ENCODE peak calls at places on chromosomes 3 and 15, in ten cellular contexts. One of them, this sample, is unnamed.

GRCh38 chr15:35256555-35256954 is 171.5 kb upstream of the NANOGP8 start:
- DNase-seq in GM12865: no peak
- DNase-seq in AG09319: no peak
- DNase-seq in omental fat pad: no peak
- DNase-seq in A549: no peak
- DNase-seq in kidney epithelial cell: no peak
- DNase-seq in neural progenitor cell: no peak
- DNase-seq in neural crest cell: no peak
- DNase-seq in tibial nerve: no peak
- DNase-seq in mesothelial cell of epicardium: no peak
- DNase-seq in this sample: no peak

GRCh38 chr3:184003187-184003967 is 14.3 kb downstream of the ABCC5 start:
- DNase-seq in neural crest cell: no peak
- DNase-seq in omental fat pad: no peak
- DNase-seq in AG09319: no peak
- DNase-seq in kidney epithelial cell: peak; percentile 49
- DNase-seq in mesothelial cell of epicardium: no peak
- DNase-seq in GM12865: no peak
- DNase-seq in A549: no peak
- DNase-seq in neural progenitor cell: no peak
- DNase-seq in tibial nerve: no peak
- DNase-seq in this sample: peak; percentile 86

GRCh38 chr15:80208758-80209734 is 43.0 kb downstream of the CTXND1 start:
- DNase-seq in mesothelial cell of epicardium: no peak
- DNase-seq in AG09319: no peak
- DNase-seq in GM12865: no peak
- DNase-seq in A549: no peak
- DNase-seq in tibial nerve: no peak
- DNase-seq in kidney epithelial cell: no peak
- DNase-seq in omental fat pad: no peak
- DNase-seq in neural progenitor cell: peak; percentile 13
- DNase-seq in neural crest cell: no peak
- DNase-seq in this sample: no peak

GRCh38 chr3:27216955-27217552 is 152.1 kb downstream of the NEK10 start:
- DNase-seq in GM12865: no peak
- DNase-seq in neural progenitor cell: no peak
- DNase-seq in A549: no peak
- DNase-seq in mesothelial cell of epicardium: no peak
- DNase-seq in omental fat pad: no peak
- DNase-seq in neural crest cell: no peak
- DNase-seq in tibial nerve: no peak
- DNase-seq in kidney epithelial cell: peak; percentile 10
- DNase-seq in AG09319: peak; percentile 3
- DNase-seq in this sample: no peak

GRCh38 chr3:128426128-128426921 is 40.4 kb downstream of the DNAJB8 start:
- DNase-seq in A549: peak; percentile 61
- DNase-seq in tibial nerve: peak; percentile 10
- DNase-seq in neural progenitor cell: peak; percentile 85
- DNase-seq in GM12865: peak; percentile 48
- DNase-seq in neural crest cell: peak; percentile 72
- DNase-seq in omental fat pad: no peak
- DNase-seq in kidney epithelial cell: no peak
- DNase-seq in AG09319: no peak
- DNase-seq in mesothelial cell of epicardium: no peak
- DNase-seq in this sample: no peak

GRCh38 chr3:129942296-129942695 is 32.2 kb upstream of the TRH start:
- DNase-seq in tibial nerve: peak; percentile 74
- DNase-seq in GM12865: peak; percentile 65
- DNase-seq in kidney epithelial cell: no peak
- DNase-seq in omental fat pad: peak; percentile 32
- DNase-seq in mesothelial cell of epicardium: no peak
- DNase-seq in A549: peak; percentile 60
- DNase-seq in neural crest cell: peak; percentile 82
- DNase-seq in neural progenitor cell: peak; percentile 89
- DNase-seq in AG09319: peak; percentile 11
- DNase-seq in this sample: no peak

GRCh38 chr15:63894662-63894949 is 60.9 kb upstream of the HERC1 start:
- DNase-seq in AG09319: no peak
- DNase-seq in A549: no peak
- DNase-seq in GM12865: no peak
- DNase-seq in omental fat pad: no peak
- DNase-seq in neural progenitor cell: no peak
- DNase-seq in kidney epithelial cell: no peak
- DNase-seq in neural crest cell: no peak
- DNase-seq in tibial nerve: no peak
- DNase-seq in mesothelial cell of epicardium: no peak
- DNase-seq in this sample: no peak

GRCh38 chr15:29687939-29688884 is 134.1 kb downstream of the TJP1 start:
- DNase-seq in mesothelial cell of epicardium: no peak
- DNase-seq in A549: no peak
- DNase-seq in neural crest cell: no peak
- DNase-seq in omental fat pad: no peak
- DNase-seq in AG09319: no peak
- DNase-seq in kidney epithelial cell: no peak
- DNase-seq in GM12865: no peak
- DNase-seq in tibial nerve: no peak
- DNase-seq in neural progenitor cell: no peak
- DNase-seq in this sample: no peak

GRCh38 chr15:73368301-73369072 is at the start of gene HCN4:
- DNase-seq in neural crest cell: peak; percentile 42
- DNase-seq in neural progenitor cell: peak; percentile 86
- DNase-seq in A549: peak; percentile 66
- DNase-seq in GM12865: no peak
- DNase-seq in omental fat pad: no peak
- DNase-seq in mesothelial cell of epicardium: no peak
- DNase-seq in AG09319: no peak
- DNase-seq in kidney epithelial cell: no peak
- DNase-seq in tibial nerve: no peak
- DNase-seq in this sample: no peak

GRCh38 chr3:86547697-86548096 is 443.3 kb downstream of the VGLL3 start:
- DNase-seq in neural progenitor cell: peak; percentile 15
- DNase-seq in A549: no peak
- DNase-seq in kidney epithelial cell: no peak
- DNase-seq in omental fat pad: no peak
- DNase-seq in mesothelial cell of epicardium: no peak
- DNase-seq in tibial nerve: no peak
- DNase-seq in neural crest cell: no peak
- DNase-seq in GM12865: no peak
- DNase-seq in AG09319: no peak
- DNase-seq in this sample: no peak

GRCh38 chr15:74896316-74896715 is 6.5 kb downstream of the MPI start:
- DNase-seq in tibial nerve: no peak
- DNase-seq in mesothelial cell of epicardium: no peak
- DNase-seq in A549: no peak
- DNase-seq in neural progenitor cell: no peak
- DNase-seq in omental fat pad: no peak
- DNase-seq in kidney epithelial cell: no peak
- DNase-seq in neural crest cell: no peak
- DNase-seq in AG09319: no peak
- DNase-seq in GM12865: no peak
- DNase-seq in this sample: no peak

GRCh38 chr3:31832576-31832975 is 148.5 kb downstream of the OSBPL10 start:
- DNase-seq in neural crest cell: no peak
- DNase-seq in tibial nerve: no peak
- DNase-seq in omental fat pad: no peak
- DNase-seq in mesothelial cell of epicardium: no peak
- DNase-seq in neural progenitor cell: no peak
- DNase-seq in GM12865: no peak
- DNase-seq in AG09319: no peak
- DNase-seq in A549: no peak
- DNase-seq in kidney epithelial cell: no peak
- DNase-seq in this sample: no peak

GRCh38 chr3:72597756-72598195 is 250.5 kb downstream of the SHQ1 start:
- DNase-seq in kidney epithelial cell: no peak
- DNase-seq in AG09319: no peak
- DNase-seq in tibial nerve: no peak
- DNase-seq in omental fat pad: no peak
- DNase-seq in neural crest cell: no peak
- DNase-seq in mesothelial cell of epicardium: no peak
- DNase-seq in A549: no peak
- DNase-seq in neural progenitor cell: peak; percentile 56
- DNase-seq in GM12865: no peak
- DNase-seq in this sample: no peak

GRCh38 chr15:91469627-91470567 is 369.8 kb downstream of the SV2B start:
- DNase-seq in neural crest cell: no peak
- DNase-seq in kidney epithelial cell: no peak
- DNase-seq in omental fat pad: no peak
- DNase-seq in mesothelial cell of epicardium: no peak
- DNase-seq in A549: no peak
- DNase-seq in tibial nerve: no peak
- DNase-seq in neural progenitor cell: no peak
- DNase-seq in AG09319: no peak
- DNase-seq in GM12865: no peak
- DNase-seq in this sample: no peak

GRCh38 chr3:149967067-149967685 is 3.5 kb downstream of the PFN2 start:
- DNase-seq in AG09319: no peak
- DNase-seq in neural crest cell: no peak
- DNase-seq in omental fat pad: no peak
- DNase-seq in mesothelial cell of epicardium: no peak
- DNase-seq in GM12865: peak; percentile 60
- DNase-seq in neural progenitor cell: peak; percentile 28
- DNase-seq in A549: peak; percentile 25
- DNase-seq in tibial nerve: no peak
- DNase-seq in kidney epithelial cell: no peak
- DNase-seq in this sample: no peak

GRCh38 chr3:149969945-149970715 is 565 bp downstream of the PFN2 start:
- DNase-seq in mesothelial cell of epicardium: peak; percentile 87
- DNase-seq in tibial nerve: peak; percentile 63
- DNase-seq in A549: peak; percentile 29
- DNase-seq in neural crest cell: peak; percentile 77
- DNase-seq in GM12865: peak; percentile 93
- DNase-seq in omental fat pad: peak; percentile 51
- DNase-seq in kidney epithelial cell: no peak
- DNase-seq in neural progenitor cell: peak; percentile 90
- DNase-seq in AG09319: peak; percentile 66
- DNase-seq in this sample: no peak

GRCh38 chr3:149970716-149971402 is at the start of gene PFN2:
- DNase-seq in tibial nerve: peak; percentile 28
- DNase-seq in mesothelial cell of epicardium: peak; percentile 71
- DNase-seq in neural progenitor cell: peak; percentile 92
- DNase-seq in omental fat pad: no peak
- DNase-seq in neural crest cell: peak; percentile 80
- DNase-seq in kidney epithelial cell: no peak
- DNase-seq in A549: peak; percentile 40
- DNase-seq in AG09319: peak; percentile 75
- DNase-seq in GM12865: peak; percentile 89
- DNase-seq in this sample: no peak

GRCh38 chr3:149968216-149968615 is 2.5 kb downstream of the PFN2 start:
- DNase-seq in kidney epithelial cell: no peak
- DNase-seq in GM12865: no peak
- DNase-seq in mesothelial cell of epicardium: no peak
- DNase-seq in AG09319: no peak
- DNase-seq in A549: no peak
- DNase-seq in neural progenitor cell: peak; percentile 53
- DNase-seq in omental fat pad: no peak
- DNase-seq in neural crest cell: no peak
- DNase-seq in tibial nerve: no peak
- DNase-seq in this sample: no peak

GRCh38 chr3:149969110-149969944 is 1.4 kb downstream of the PFN2 start:
- DNase-seq in tibial nerve: peak; percentile 57
- DNase-seq in omental fat pad: no peak
- DNase-seq in GM12865: no peak
- DNase-seq in neural crest cell: peak; percentile 46
- DNase-seq in kidney epithelial cell: no peak
- DNase-seq in neural progenitor cell: peak; percentile 86
- DNase-seq in A549: peak; percentile 42
- DNase-seq in mesothelial cell of epicardium: no peak
- DNase-seq in AG09319: peak; percentile 63
- DNase-seq in this sample: peak; percentile 40
- TF ChIP-seq CTCF in tibial nerve: peak; percentile 6
- TF ChIP-seq CTCF in omental fat pad: no peak
- TF ChIP-seq CTCF in GM12865: no peak
- TF ChIP-seq CTCF in neural crest cell: no peak
- TF ChIP-seq CTCF in kidney epithelial cell: peak; percentile 18
- TF ChIP-seq CTCF in neural progenitor cell: peak; percentile 37
- TF ChIP-seq CTCF in A549: no peak
- TF ChIP-seq CTCF in mesothelial cell of epicardium: no peak
- TF ChIP-seq CTCF in AG09319: peak; percentile 13
- TF ChIP-seq CTCF in this sample: peak; percentile 31

DNA sequence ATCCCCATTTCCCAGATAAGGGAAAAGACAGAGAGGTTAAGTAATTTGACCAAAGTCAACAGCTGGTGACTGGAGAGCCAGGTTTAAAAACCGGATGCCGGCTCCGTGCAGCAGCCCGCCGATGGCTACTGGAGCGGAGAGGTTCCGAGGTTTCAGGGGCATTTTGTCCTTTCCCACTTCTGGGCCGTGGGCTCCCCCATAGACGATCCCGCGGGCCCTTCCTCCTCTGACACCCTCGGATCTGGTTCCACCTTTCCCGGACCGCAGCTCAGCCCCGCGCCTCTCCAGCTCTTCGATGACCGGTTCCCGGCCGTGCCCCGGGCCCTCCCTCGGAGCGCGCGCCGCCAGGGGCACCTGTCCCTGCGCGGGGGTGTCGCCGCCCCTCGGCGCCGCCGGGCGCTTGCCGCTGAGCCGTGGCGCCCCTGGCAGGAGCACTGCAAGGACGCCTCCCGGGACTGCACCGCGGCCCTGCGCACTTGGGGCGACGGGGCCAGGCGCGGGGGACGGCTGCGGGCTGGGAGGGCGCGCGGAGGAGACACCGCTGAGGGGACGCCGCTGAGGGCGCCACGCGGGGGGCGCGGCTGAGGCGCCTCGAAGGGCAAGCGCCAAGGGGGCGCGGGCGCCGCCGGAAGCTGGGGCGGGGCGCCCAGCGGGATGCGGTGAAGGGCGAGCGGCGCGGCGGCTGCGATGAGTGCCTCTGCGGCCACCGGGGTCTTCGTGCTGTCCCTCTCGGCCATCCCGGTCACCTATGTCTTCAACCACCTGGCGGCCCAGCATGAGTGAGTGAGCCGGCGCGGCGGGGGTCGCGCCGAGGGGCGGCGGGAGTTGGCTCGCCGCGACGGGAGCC is at the start of gene TM6SF1:
- DNase-seq in neural crest cell: peak; percentile 16
- DNase-seq in A549: no peak
- DNase-seq in omental fat pad: no peak
- DNase-seq in mesothelial cell of epicardium: no peak
- DNase-seq in neural progenitor cell: peak; percentile 46
- DNase-seq in AG09319: no peak
- DNase-seq in tibial nerve: no peak
- DNase-seq in kidney epithelial cell: no peak
- DNase-seq in GM12865: peak; percentile 44
- DNase-seq in this sample: no peak
- TF ChIP-seq CTCF in neural crest cell: no peak
- TF ChIP-seq CTCF in A549: no peak
- TF ChIP-seq CTCF in omental fat pad: no peak
- TF ChIP-seq CTCF in mesothelial cell of epicardium: no peak
- TF ChIP-seq CTCF in neural progenitor cell: no peak
- TF ChIP-seq CTCF in AG09319: no peak
- TF ChIP-seq CTCF in tibial nerve: no peak
- TF ChIP-seq CTCF in kidney epithelial cell: no peak
- TF ChIP-seq CTCF in GM12865: peak; percentile 11
- TF ChIP-seq CTCF in this sample: no peak

GRCh38 chr3:190443257-190443656 is 6.4 kb downstream of the TMEM207 start:
- DNase-seq in A549: peak; percentile 6
- DNase-seq in neural progenitor cell: peak; percentile 10
- DNase-seq in omental fat pad: no peak
- DNase-seq in kidney epithelial cell: no peak
- DNase-seq in GM12865: no peak
- DNase-seq in neural crest cell: no peak
- DNase-seq in tibial nerve: no peak
- DNase-seq in AG09319: no peak
- DNase-seq in mesothelial cell of epicardium: no peak
- DNase-seq in this sample: no peak
- TF ChIP-seq CTCF in A549: peak; percentile 59
- TF ChIP-seq CTCF in neural progenitor cell: peak; percentile 54
- TF ChIP-seq CTCF in omental fat pad: no peak
- TF ChIP-seq CTCF in kidney epithelial cell: peak; percentile 53
- TF ChIP-seq CTCF in GM12865: no peak
- TF ChIP-seq CTCF in neural crest cell: peak; percentile 50
- TF ChIP-seq CTCF in tibial nerve: no peak
- TF ChIP-seq CTCF in AG09319: peak; percentile 19
- TF ChIP-seq CTCF in mesothelial cell of epicardium: no peak
- TF ChIP-seq CTCF in this sample: peak; percentile 62

GRCh38 chr15:27672537-27672936 is 426.6 kb downstream of the OCA2 start:
- DNase-seq in AG09319: no peak
- DNase-seq in A549: no peak
- DNase-seq in tibial nerve: no peak
- DNase-seq in GM12865: no peak
- DNase-seq in kidney epithelial cell: no peak
- DNase-seq in mesothelial cell of epicardium: no peak
- DNase-seq in neural crest cell: no peak
- DNase-seq in omental fat pad: no peak
- DNase-seq in neural progenitor cell: no peak
- DNase-seq in this sample: no peak
- TF ChIP-seq CTCF in AG09319: no peak
- TF ChIP-seq CTCF in A549: no peak
- TF ChIP-seq CTCF in tibial nerve: no peak
- TF ChIP-seq CTCF in GM12865: no peak
- TF ChIP-seq CTCF in kidney epithelial cell: no peak
- TF ChIP-seq CTCF in mesothelial cell of epicardium: no peak
- TF ChIP-seq CTCF in neural crest cell: no peak
- TF ChIP-seq CTCF in omental fat pad: no peak
- TF ChIP-seq CTCF in neural progenitor cell: no peak
- TF ChIP-seq CTCF in this sample: no peak